ENCODE peak calls at places on chromosomes 13 and 19, in six cellular contexts. N is HCT116, O is H1, L is K562, Y is SK-N-SH, H is HepG2. T is an unnamed sample.

GRCh38 chr19:4360641-4361151 is 17.3 kb downstream of the MPND start:
- DNase-seq in N (no peak), O (no peak), L (no peak), Y (no peak), H (no peak), T (no peak)

GRCh38 chr19:34734601-34735103 is 609 bp downstream of the ZNF181 start:
- DNase-seq in N (no peak), O (no peak), L (peak), Y (no peak), H (no peak), T (no peak)

GRCh38 chr13:102487330-102487729 is 85.5 kb upstream of the FGF14 start:
- DNase-seq in N (no peak), O (no peak), L (no peak), Y (peak), H (no peak), T (no peak)

GRCh38 chr19:31284621-31285020 is 64.6 kb downstream of the TSHZ3 start:
- DNase-seq in N (no peak), O (no peak), L (no peak), Y (no peak), H (no peak), T (no peak)

GRCh38 chr13:112153846-112154245 is 86.9 kb downstream of the SOX1 start:
- DNase-seq in N (no peak), O (no peak), L (no peak), Y (no peak), H (no peak), T (no peak)

GRCh38 chr19:16161848-16162247 is 11.5 kb downstream of the CIB3 start:
- DNase-seq in N (peak), O (no peak), L (no peak), Y (no peak), H (no peak), T (no peak)

GRCh38 chr13:26155568-26155967 is 66.5 kb downstream of the RNF6 start:
- DNase-seq in N (no peak), O (no peak), L (no peak), Y (no peak), H (no peak), T (no peak)

GRCh38 chr19:15123900-15124299 is 16.7 kb downstream of the SYDE1 start:
- DNase-seq in N (no peak), O (no peak), L (no peak), Y (peak), H (no peak), T (no peak)

GRCh38 chr19:54188224-54188871 is 1.0 kb downstream of the MBOAT7 start:
- DNase-seq in N (no peak), O (no peak), L (peak), Y (no peak), H (no peak), T (no peak)

GRCh38 chr13:64347662-64348061 is 2882.5 kb downstream of the PCDH9 start:
- DNase-seq in N (no peak), O (no peak), L (no peak), Y (no peak), H (no peak), T (no peak)

GRCh38 chr19:6459356-6460098 is at the start of gene SLC25A23:
- DNase-seq in N (peak), O (peak), L (peak), Y (peak), H (peak), T (peak)

GRCh38 chr19:8610041-8610927 is at the start of gene ADAMTS10:
- DNase-seq in N (no peak), O (no peak), L (peak), Y (peak), H (no peak), T (no peak)

GRCh38 chr19:55304279-55304978 is 20.6 kb downstream of the BRSK1 start:
- DNase-seq in N (no peak), O (no peak), L (peak), Y (peak), H (peak), T (no peak)

GRCh38 chr13:78689011-78689410 is 30.1 kb upstream of the OBI1 start:
- DNase-seq in N (no peak), O (no peak), L (no peak), Y (no peak), H (peak), T (no peak)

GRCh38 chr13:81089758-81090157 is 748.8 kb upstream of the SPRY2 start:
- DNase-seq in N (no peak), O (no peak), L (no peak), Y (no peak), H (no peak), T (no peak)

GRCh38 chr19:45539460-45539859 is 32.2 kb downstream of the VASP start:
- DNase-seq in N (no peak), O (no peak), L (no peak), Y (no peak), H (no peak), T (no peak)

GRCh38 chr13:40706439-40706838 is 40.0 kb upstream of the FOXO1 start:
- DNase-seq in N (no peak), O (no peak), L (no peak), Y (no peak), H (no peak), T (no peak)

GRCh38 chr13:49652691-49653305 is 24.5 kb downstream of the ARL11 start:
- DNase-seq in N (peak), O (no peak), L (peak), Y (peak), H (peak), T (no peak)

GRCh38 chr19:31500921-31501320 is 151.7 kb upstream of the TSHZ3 start:
- DNase-seq in N (no peak), O (no peak), L (no peak), Y (no peak), H (no peak), T (no peak)

GRCh38 chr19:56806639-56807038 is 33.9 kb downstream of the PEG3 start:
- DNase-seq in N (no peak), O (no peak), L (no peak), Y (no peak), H (no peak), T (no peak)

GRCh38 chr13:91468301-91468700 is 69.9 kb downstream of the GPC5 start:
- DNase-seq in N (no peak), O (no peak), L (no peak), Y (no peak), H (no peak), T (no peak)

GRCh38 chr13:100544866-100545683 is 43.5 kb downstream of the GGACT start:
- DNase-seq in N (no peak), O (no peak), L (no peak), Y (no peak), H (no peak), T (no peak)

GRCh38 chr19:43561144-43561970 is 14.0 kb downstream of the XRCC1 start:
- DNase-seq in N (no peak), O (no peak), L (no peak), Y (no peak), H (no peak), T (no peak)

GRCh38 chr13:27007166-27007565 is 164.4 kb downstream of the USP12 start:
- DNase-seq in N (no peak), O (no peak), L (no peak), Y (no peak), H (no peak), T (no peak)

GRCh38 chr19:23406716-23407115 is 11.4 kb upstream of the ZNF91 start:
- DNase-seq in N (no peak), O (no peak), L (no peak), Y (no peak), H (no peak), T (no peak)

GRCh38 chr19:1365964-1366695 is 17.6 kb upstream of the NDUFS7 start:
- DNase-seq in N (no peak), O (no peak), L (no peak), Y (no peak), H (no peak), T (no peak)

GRCh38 chr19:15173746-15174404 is 26.9 kb downstream of the NOTCH3 start:
- DNase-seq in N (no peak), O (no peak), L (no peak), Y (no peak), H (peak), T (no peak)

GRCh38 chr13:40170982-40171381 is 495.5 kb downstream of the FOXO1 start:
- DNase-seq in N (peak), O (no peak), L (no peak), Y (no peak), H (no peak), T (no peak)

GRCh38 chr19:28601723-28602440 is 611.1 kb downstream of the UQCRFS1 start:
- DNase-seq in N (no peak), O (no peak), L (peak), Y (no peak), H (no peak), T (no peak)

GRCh38 chr13:99215466-99215865 is 14.8 kb downstream of the UBAC2 start:
- DNase-seq in N (no peak), O (no peak), L (no peak), Y (no peak), H (no peak), T (no peak)

GRCh38 chr19:38399081-38399480 is 3.8 kb upstream of the FAM98C start:
- DNase-seq in N (no peak), O (no peak), L (no peak), Y (no peak), H (no peak), T (no peak)

GRCh38 chr13:39493966-39494365 is 109.0 kb downstream of the LHFPL6 start:
- DNase-seq in N (no peak), O (no peak), L (no peak), Y (no peak), H (no peak), T (no peak)

GRCh38 chr13:94822356-94822755 is 110.0 kb upstream of the SOX21 start:
- DNase-seq in N (no peak), O (no peak), L (no peak), Y (no peak), H (no peak), T (no peak)

GRCh38 chr13:29509999-29510586 is 85.4 kb downstream of the SLC7A1 start:
- DNase-seq in N (no peak), O (no peak), L (no peak), Y (no peak), H (no peak), T (no peak)
- TF ChIP-seq JUND in N (no peak), O (no peak), L (no peak), Y (no peak), H (no peak), T (no peak)

DNA sequence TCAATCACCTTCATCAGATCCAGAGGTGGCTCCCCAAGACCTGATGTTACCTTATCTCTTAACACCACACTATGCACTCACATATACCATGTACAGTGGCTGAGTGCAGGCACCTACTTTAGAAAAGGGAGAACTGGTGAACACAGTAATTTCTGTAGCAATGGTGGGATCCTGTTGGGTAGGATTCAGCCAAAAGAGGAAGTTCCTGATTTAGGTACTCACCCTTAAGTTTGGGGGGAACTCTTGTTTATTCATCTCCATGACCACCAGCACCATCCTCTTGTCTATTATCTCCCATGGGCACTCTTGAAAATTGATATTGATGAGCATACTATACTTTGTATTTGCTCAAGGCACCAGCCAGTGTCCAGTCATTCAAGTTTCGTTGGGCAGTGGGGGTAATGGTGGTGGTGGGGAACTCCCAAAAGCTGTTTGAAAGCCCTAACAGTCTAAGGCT is 324.4 kb downstream of the LMO7 start:
- DNase-seq in N (no peak), O (no peak), L (peak), Y (no peak), H (no peak), T (peak)
- TF ChIP-seq MAX in N (no peak), O (no peak), L (no peak), Y (no peak), H (no peak), T (no peak)

DNA sequence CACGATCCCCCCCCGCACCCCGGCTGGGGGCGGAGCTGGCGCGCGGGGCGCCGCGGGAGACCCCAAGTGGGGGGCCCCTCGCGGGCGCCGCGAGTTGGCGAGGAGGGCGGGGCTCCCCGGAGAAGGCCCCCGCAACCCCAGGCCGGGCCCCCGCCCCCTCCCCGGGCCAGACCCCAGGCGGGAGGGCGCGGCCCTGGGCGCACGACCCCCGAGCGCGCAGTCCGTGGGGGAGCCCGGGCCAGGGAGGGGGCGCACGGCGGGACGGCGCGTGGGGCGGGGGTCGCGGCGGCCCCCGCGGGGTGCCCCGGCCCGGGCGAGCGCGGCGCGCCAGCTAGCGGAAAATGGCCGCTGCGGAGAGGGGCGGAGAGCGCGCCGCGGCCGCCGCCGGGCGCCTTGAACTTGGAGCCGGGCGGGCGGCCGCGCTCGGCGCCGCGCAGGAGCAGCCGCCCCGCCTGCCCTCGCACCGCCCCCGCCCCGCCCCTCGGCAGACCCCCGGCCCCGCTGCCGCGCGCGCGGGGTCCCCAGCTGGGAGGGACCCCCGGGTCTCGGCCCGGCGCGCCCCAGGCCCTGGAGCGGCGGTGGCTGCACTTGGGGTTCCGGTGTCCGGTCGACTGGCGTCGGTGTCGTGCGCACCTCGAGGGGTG is 6.4 kb upstream of the NFIC start:
- DNase-seq in N (no peak), O (no peak), L (peak), Y (peak), H (no peak), T (no peak)
- TF ChIP-seq JUND in N (no peak), O (no peak), L (no peak), Y (no peak), H (no peak), T (no peak)

DNA sequence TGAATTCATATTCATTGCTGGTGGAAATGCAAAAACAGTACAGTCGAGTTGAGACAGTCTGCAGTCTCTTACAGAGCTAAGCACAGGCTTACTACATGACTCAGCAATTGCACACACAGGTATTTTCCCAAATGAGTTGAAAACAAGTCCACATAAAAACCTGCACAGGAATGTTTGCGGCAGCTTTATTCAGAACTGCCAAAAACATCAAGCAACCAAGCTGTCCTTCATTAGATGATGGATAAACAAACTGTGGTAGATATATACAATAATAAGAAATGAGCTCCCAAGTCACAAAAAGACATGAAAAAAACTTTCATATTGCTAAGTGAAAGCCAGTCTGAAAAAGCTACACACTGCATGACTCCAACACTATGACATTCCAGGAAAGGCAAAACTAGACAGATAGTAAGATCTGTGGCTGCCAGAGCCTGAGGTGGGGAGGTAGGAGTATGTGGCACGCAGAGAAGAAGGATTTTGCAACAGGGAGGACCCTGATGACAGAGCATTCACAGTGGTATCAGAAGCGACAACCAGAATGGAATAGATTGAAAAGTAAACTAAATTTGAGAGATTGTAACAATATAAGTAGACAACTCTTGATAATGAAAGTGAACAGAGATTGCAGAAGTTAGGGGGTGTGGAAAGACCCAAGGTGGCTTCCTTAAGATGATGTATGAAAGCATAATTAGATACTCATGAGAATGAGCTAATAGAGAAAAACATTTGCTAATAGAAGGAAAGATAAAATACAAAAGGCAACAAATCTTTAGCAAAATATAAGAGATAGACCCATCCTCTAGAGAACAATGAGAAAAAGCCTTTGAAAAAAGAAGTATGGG is 52.7 kb downstream of the TSC22D1 start:
- DNase-seq in N (peak), O (no peak), L (peak), Y (no peak), H (peak), T (peak)
- TF ChIP-seq MAX in N (no peak), O (no peak), L (no peak), Y (no peak), H (no peak), T (no peak)

GRCh38 chr13:52851153-52851962 is 2.9 kb upstream of the PCDH8 start:
- DNase-seq in N (no peak), O (no peak), L (no peak), Y (peak), H (peak), T (peak)
- TF ChIP-seq JUND in N (no peak), O (no peak), L (no peak), Y (no peak), H (no peak), T (no peak)

DNA sequence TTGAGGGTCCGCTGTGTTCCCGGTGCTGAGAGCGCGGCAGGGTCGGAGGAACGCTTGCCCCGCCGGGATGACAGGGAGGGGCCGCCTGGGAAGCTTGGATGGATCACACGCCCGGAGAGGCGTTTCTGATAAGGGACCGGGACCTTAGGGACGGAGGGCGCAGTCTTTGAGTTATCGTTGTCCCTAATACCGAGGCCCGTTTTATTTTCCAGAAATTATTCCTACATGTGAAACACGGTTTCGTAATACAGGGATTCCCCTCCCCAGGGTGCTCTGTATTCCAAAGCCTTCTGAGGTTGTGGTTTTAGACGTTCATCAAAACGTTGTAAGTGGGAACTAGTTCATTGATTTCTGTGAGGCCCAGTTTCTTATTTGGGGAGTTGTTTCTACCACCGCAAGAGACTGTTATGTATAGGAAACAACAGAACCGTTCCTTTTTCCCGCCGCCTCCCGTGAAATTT is 744 bp downstream of the PDCD5 start:
- DNase-seq in N (no peak), O (no peak), L (peak), Y (peak), H (no peak), T (no peak)
- TF ChIP-seq MAX in N (no peak), O (no peak), L (no peak), Y (no peak), H (no peak), T (no peak)